ENCODE peak calls at places on chromosomes 5 and 9, in four cellular contexts. V is stimulated activated CD8-positive, alpha-beta memory T cell treated with anti-CD3 and anti-CD28 coated beads, Interleukin-7, amount 100 ng/mL, for 1 hour; U is Calu3; D is globus pallidus. A is an unnamed sample.

GRCh38 chr9:13424204-13424603 is 144.7 kb upstream of the MPDZ start:
- DNase-seq in D (no peak), U (no peak), V (no peak), A (no peak)

GRCh38 chr5:148474025-148474511 is 90.3 kb downstream of the FBXO38 start:
- DNase-seq in D (no peak), V (no peak), U (no peak), A (no peak)

GRCh38 chr5:138947780-138948179 is 72.6 kb upstream of the LRRTM2 start:
- DNase-seq in U (no peak), D (no peak), V (no peak), A (no peak)

GRCh38 chr9:72415163-72415562 is 50.2 kb upstream of the ZFAND5 start:
- DNase-seq in U (no peak), V (no peak), D (no peak), A (no peak)

GRCh38 chr5:91142819-91143218 is 240.3 kb downstream of the ARRDC3 start:
- DNase-seq in D (peak; percentile 25), V (no peak), U (no peak), A (no peak)

GRCh38 chr9:121645003-121645402 is 6.4 kb upstream of the DAB2IP start:
- DNase-seq in D (peak; percentile 47), V (no peak), U (no peak), A (no peak)

GRCh38 chr5:115702025-115702424 is 76.2 kb upstream of the TMED7 start:
- DNase-seq in D (no peak), U (no peak), V (no peak), A (no peak)

GRCh38 chr9:93084471-93084881 is 11.5 kb upstream of the CARD19 start:
- DNase-seq in U (no peak), V (no peak), D (no peak), A (no peak)

GRCh38 chr5:142551242-142552067 is 134.4 kb downstream of the FGF1 start:
- DNase-seq in V (no peak), D (no peak), U (no peak), A (no peak)

GRCh38 chr5:83077662-83078261 is 415 bp downstream of the XRCC4 start:
- DNase-seq in V (no peak), D (no peak), U (peak; percentile 14), A (peak; percentile 22)

GRCh38 chr9:37953775-37954437 is 50.0 kb upstream of the SLC25A51 start:
- DNase-seq in D (no peak), U (peak; percentile 48), V (no peak), A (no peak)

GRCh38 chr5:28344803-28345433 is 1306.5 kb upstream of the CDH9 start:
- DNase-seq in V (no peak), U (peak; percentile 13), D (peak; percentile 25), A (peak; percentile 14)

GRCh38 chr5:57383093-57383861 is 99.3 kb downstream of the ACTBL2 start:
- DNase-seq in D (no peak), U (peak; percentile 49), V (no peak), A (no peak)

GRCh38 chr5:75734913-75735789 is 17.9 kb upstream of the POC5 start:
- DNase-seq in D (peak; percentile 68), U (peak; percentile 68), V (no peak), A (no peak)

GRCh38 chr5:34522599-34523381 is 133.3 kb upstream of the RAI14 start:
- DNase-seq in U (peak; percentile 73), V (no peak), D (peak; percentile 89), A (peak; percentile 42)

GRCh38 chr5:56516936-56517521 is 283.9 kb upstream of the ANKRD55 start:
- DNase-seq in U (peak; percentile 67), V (no peak), D (peak; percentile 20), A (no peak)

A was measured in CMK.